ENCODE peak calls at places on chromosome 22, in four cellular contexts. U is adipocyte, R is neural progenitor cell, K is esophagus squamous epithelium. W is an unnamed sample.
A peak's percentile ranks its signal among the peaks of the same experiment; 100 is the strongest.

GRCh38 chr22:24532075-24532474 is 22.9 kb downstream of the GUCD1 start:
- DNase-seq in U (no peak), K (no peak), R (no peak), W (no peak)

GRCh38 chr22:23970816-23971482 is 3.3 kb downstream of the DDT start:
- DNase-seq in U (no peak), R (no peak), K (no peak), W (no peak)

GRCh38 chr22:19884161-19884953 is 29.7 kb upstream of the GNB1L start:
- DNase-seq in R (no peak), U (no peak), K (no peak), W (no peak)

GRCh38 chr22:19750666-19751490 is 9.7 kb upstream of the TBX1 start:
- DNase-seq in K (no peak), R (no peak), U (peak; percentile 62), W (no peak)

GRCh38 chr22:32820131-32820882 is 18.8 kb downstream of the TIMP3 start:
- DNase-seq in K (no peak), U (no peak), R (no peak), W (no peak)

GRCh38 chr22:47120399-47120798 is 357.9 kb downstream of the TBC1D22A start:
- DNase-seq in K (no peak), U (no peak), R (no peak), W (no peak)

GRCh38 chr22:26658671-26659478 is 1.5 kb downstream of the MIAT start:
- DNase-seq in R (peak; percentile 94), U (peak; percentile 80), K (peak; percentile 20), W (peak; percentile 59)

GRCh38 chr22:47586038-47586437 is 823.6 kb downstream of the TBC1D22A start:
- DNase-seq in U (no peak), R (no peak), K (no peak), W (no peak)

GRCh38 chr22:31230871-31231621 is 18.9 kb downstream of the LIMK2 start:
- DNase-seq in K (no peak), U (peak; percentile 84), R (peak; percentile 45), W (peak; percentile 52)

GRCh38 chr22:28123989-28124766 is 205.1 kb upstream of the PITPNB start:
- DNase-seq in K (no peak), U (no peak), R (no peak), W (no peak)

GRCh38 chr22:47030881-47031627 is 268.6 kb downstream of the TBC1D22A start:
- DNase-seq in K (no peak), R (no peak), U (no peak), W (no peak)

GRCh38 chr22:44942979-44943700 is 66.7 kb downstream of the PHF21B start:
- DNase-seq in K (no peak), U (no peak), R (no peak), W (no peak)
- H3K4me1 ChIP-seq in K (no peaks in the 10 kb centered on the region), U (no peaks in the 10 kb centered on the region), R (peaks cover 60% of the 10 kb centered on the region), W (no peaks in the 10 kb centered on the region)

DNA sequence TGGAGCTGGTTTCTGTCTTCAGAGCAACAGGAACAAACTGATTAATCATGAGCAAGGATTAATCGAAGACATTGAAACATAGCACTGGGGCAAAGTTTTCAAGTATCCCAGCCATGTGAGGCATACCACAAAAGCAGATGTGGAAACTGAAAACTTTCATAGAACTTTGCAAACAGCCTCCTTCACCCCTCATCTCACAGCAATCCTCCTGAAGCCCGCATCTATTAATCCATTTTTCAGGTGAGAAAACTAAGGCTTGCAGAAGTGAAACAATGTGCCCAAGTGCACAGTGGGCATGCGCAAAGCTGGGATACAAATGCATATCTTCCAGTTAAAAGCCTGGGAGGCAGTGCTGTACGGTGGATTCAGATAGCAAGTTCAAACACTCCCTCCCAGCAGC is 58.6 kb upstream of the HMGXB4 start:
- DNase-seq in K (no peak), U (no peak), R (no peak), W (no peak)
- H3K27me3 ChIP-seq in K (no peaks in the 10 kb centered on the region), U (peaks cover 12% of the 10 kb centered on the region), R (no peaks in the 10 kb centered on the region), W (peaks cover 3% of the 10 kb centered on the region)

DNA sequence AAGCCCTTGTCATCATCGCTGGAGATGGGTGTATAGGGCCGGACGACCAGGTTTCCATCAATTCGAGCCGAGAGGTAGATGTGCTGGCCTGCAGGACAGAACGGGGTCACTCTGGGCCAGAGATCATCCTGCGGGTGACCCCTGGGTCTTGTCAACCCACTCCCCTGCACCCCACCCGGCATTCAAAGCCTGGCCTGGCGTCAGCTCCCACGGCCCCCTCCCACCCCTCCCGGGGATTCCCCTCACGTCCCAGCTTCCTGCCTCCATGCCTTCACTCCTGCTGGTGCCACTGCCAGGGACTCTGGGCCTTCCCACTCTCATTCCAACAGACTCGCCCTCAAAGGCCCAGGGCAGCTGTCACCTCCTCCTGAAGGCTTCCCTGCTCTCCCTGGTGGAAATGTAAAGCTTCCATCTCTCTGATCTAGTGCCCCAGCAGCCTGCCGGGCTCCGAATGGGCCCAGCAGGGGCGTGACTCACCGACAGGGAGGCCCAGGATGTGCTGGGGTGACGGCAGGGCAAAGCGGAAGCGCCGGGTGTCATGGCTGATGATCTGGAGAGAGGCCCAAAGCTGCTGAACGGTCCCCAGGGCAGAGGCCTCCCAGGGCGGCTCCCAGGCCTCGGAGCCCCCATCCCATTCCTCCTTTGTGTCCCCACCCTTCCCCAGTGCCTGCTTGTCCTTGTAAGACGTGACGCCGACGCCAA is 9.3 kb downstream of the ATP5MGL start:
- DNase-seq in R (no peak), U (no peak), K (no peak), W (no peak)
- H3K36me3 ChIP-seq in R (no peaks in the 10 kb centered on the region), U (peaks cover 78% of the 10 kb centered on the region), K (peaks cover 100% of the 10 kb centered on the region), W (no peaks in the 10 kb centered on the region)

GRCh38 chr22:49077036-49077393 is 750.7 kb downstream of the BRD1 start:
- DNase-seq in K (no peak), U (no peak), R (no peak), W (no peak)

GRCh38 chr22:49076300-49077035 is 751.2 kb downstream of the BRD1 start:
- DNase-seq in K (no peak), R (peak; percentile 51), U (no peak), W (no peak)

GRCh38 chr22:49075150-49075549 is 752.5 kb downstream of the BRD1 start:
- DNase-seq in R (no peak), K (no peak), U (no peak), W (no peak)

GRCh38 chr22:49073873-49074417 is 753.7 kb downstream of the BRD1 start:
- DNase-seq in K (no peak), R (no peak), U (no peak), W (no peak)

DNA sequence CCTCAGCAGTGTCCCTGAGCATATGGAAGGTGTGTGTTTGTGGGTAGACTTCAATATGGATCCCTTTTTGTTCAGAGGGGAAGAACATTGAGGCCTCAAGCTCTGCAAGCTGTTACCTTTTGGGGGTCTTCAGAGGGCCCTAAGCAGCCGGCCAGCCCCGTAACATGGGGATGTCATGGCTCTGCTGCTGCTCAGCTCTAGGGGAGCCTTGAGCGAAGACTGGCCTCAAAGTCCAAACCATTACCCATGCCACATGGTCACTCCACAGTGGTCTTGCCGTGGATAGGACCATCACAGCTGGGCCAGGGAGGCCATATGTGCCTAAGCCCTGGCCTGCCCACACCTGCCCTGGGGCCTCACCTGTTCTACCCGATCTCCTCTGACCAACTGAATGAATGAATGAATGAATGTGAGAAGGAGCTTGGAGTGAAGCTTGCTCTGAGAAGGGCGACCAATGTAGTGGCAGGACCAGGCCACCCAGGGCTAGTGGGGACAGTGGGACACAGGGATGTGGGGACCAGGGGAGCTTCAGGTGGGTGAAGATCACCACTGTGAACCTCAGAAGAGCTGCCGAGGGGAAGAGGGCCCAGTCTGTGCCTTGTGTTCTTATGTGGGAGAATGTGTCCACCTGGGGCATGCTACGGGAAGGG is 754.6 kb downstream of the BRD1 start:
- DNase-seq in K (no peak), U (no peak), R (no peak), W (no peak)
- H3K4me1 ChIP-seq in K (no peaks in the 10 kb centered on the region), U (no peaks in the 10 kb centered on the region), R (peaks cover 17% of the 10 kb centered on the region), W (no peaks in the 10 kb centered on the region)

W was measured in lung.